ENCODE peak calls at places on chromosome X, in nine cellular contexts. N is astrocyte of the spinal cord, J is AG04449, F is cardiac muscle cell, M is mucosa of descending colon, H is GM12865, X is fibroblast of lung, K is fibroblast of mammary gland, I is AG04450. C is an unnamed sample.

GRCh38 chrX:141142946-141143345 is 34.0 kb downstream of the LDOC1 start:
- DNase-seq in N (no peak), J (no peak), F (no peak), M (no peak), H (no peak), X (no peak), K (peak), I (no peak), C (peak)

GRCh38 chrX:47796433-47796906 is 40.2 kb upstream of the ZNF81 start:
- DNase-seq in N (peak), J (no peak), F (no peak), M (no peak), H (no peak), X (peak), K (peak), I (peak), C (peak)

GRCh38 chrX:47145408-47146120 is 543 bp downstream of the RBM10 start:
- DNase-seq in N (no peak), J (no peak), F (no peak), M (peak), H (no peak), X (no peak), K (no peak), I (no peak), C (no peak)

GRCh38 chrX:74536142-74537010 is 78.0 kb downstream of the RLIM start:
- DNase-seq in N (peak), J (no peak), F (peak), M (peak), H (peak), X (peak), K (peak), I (peak), C (peak)

GRCh38 chrX:34656842-34657780 is at the start of gene TMEM47:
- DNase-seq in N (peak), J (no peak), F (peak), M (peak), H (no peak), X (peak), K (peak), I (peak), C (peak)

GRCh38 chrX:13151806-13152510 is 107.5 kb upstream of the FAM9C start:
- DNase-seq in N (peak), J (no peak), F (no peak), M (no peak), H (no peak), X (peak), K (peak), I (no peak), C (no peak)

GRCh38 chrX:8044861-8045434 is 117.7 kb upstream of the PNPLA4 start:
- DNase-seq in N (peak), J (no peak), F (no peak), M (no peak), H (no peak), X (peak), K (peak), I (no peak), C (no peak)

GRCh38 chrX:68895339-68896250 is 66.8 kb downstream of the EFNB1 start:
- DNase-seq in N (peak), J (no peak), F (peak), M (peak), H (no peak), X (peak), K (peak), I (peak), C (no peak)

GRCh38 chrX:154485150-154486051 is 1.0 kb downstream of the UBL4A start:
- DNase-seq in N (no peak), J (no peak), F (no peak), M (no peak), H (no peak), X (no peak), K (no peak), I (no peak), C (no peak)

GRCh38 chrX:110531873-110532272 is 173.2 kb downstream of the RTL9 start:
- DNase-seq in N (no peak), J (no peak), F (no peak), M (no peak), H (no peak), X (peak), K (peak), I (no peak), C (no peak)

GRCh38 chrX:95629737-95630136 is 1054.9 kb upstream of the DIAPH2 start:
- DNase-seq in N (peak), J (no peak), F (no peak), M (no peak), H (no peak), X (no peak), K (peak), I (no peak), C (no peak)

GRCh38 chrX:21946925-21947641 is 6.6 kb downstream of the SMS start:
- DNase-seq in N (peak), J (no peak), F (peak), M (no peak), H (no peak), X (peak), K (peak), I (no peak), C (no peak)

GRCh38 chrX:54043696-54044125 is 562 bp downstream of the PHF8 start:
- DNase-seq in N (no peak), J (no peak), F (peak), M (peak), H (peak), X (peak), K (peak), I (no peak), C (peak)

GRCh38 chrX:12701625-12702024 is 89.6 kb upstream of the PRPS2 start:
- DNase-seq in N (peak), J (no peak), F (peak), M (peak), H (peak), X (peak), K (peak), I (peak), C (peak)

GRCh38 chrX:110699109-110699508 is 96.5 kb downstream of the CHRDL1 start:
- DNase-seq in N (peak), J (no peak), F (no peak), M (no peak), H (no peak), X (peak), K (peak), I (no peak), C (peak)

GRCh38 chrX:131262738-131263679 is 26.1 kb downstream of the IGSF1 start:
- DNase-seq in N (no peak), J (no peak), F (peak), M (peak), H (peak), X (no peak), K (no peak), I (no peak), C (no peak)

GRCh38 chrX:19846995-19847790 is 40.2 kb downstream of the SH3KBP1 start:
- DNase-seq in N (peak), J (peak), F (no peak), M (no peak), H (peak), X (peak), K (peak), I (peak), C (peak)

GRCh38 chrX:2451456-2452316 is 49.1 kb downstream of the DHRSX start:
- DNase-seq in N (peak), J (peak), F (no peak), M (no peak), H (no peak), X (peak), K (peak), I (no peak), C (no peak)

GRCh38 chrX:71098951-71099506 is 3.4 kb downstream of the FOXO4 start:
- DNase-seq in N (no peak), J (no peak), F (no peak), M (no peak), H (no peak), X (no peak), K (no peak), I (no peak), C (no peak)

GRCh38 chrX:77564824-77565223 is 117.6 kb downstream of the FGF16 start:
- DNase-seq in N (peak), J (no peak), F (no peak), M (no peak), H (no peak), X (peak), K (peak), I (no peak), C (no peak)

GRCh38 chrX:69179380-69179911 is 14.2 kb upstream of the PJA1 start:
- DNase-seq in N (peak), J (no peak), F (peak), M (no peak), H (no peak), X (peak), K (peak), I (peak), C (no peak)

GRCh38 chrX:38431525-38431924 is 79.1 kb downstream of the OTC start:
- DNase-seq in N (no peak), J (no peak), F (no peak), M (no peak), H (no peak), X (no peak), K (no peak), I (no peak), C (no peak)

GRCh38 chrX:38435130-38435529 is 82.7 kb downstream of the OTC start:
- DNase-seq in N (no peak), J (no peak), F (no peak), M (no peak), H (no peak), X (no peak), K (no peak), I (no peak), C (no peak)

GRCh38 chrX:38438321-38438720 is 85.9 kb downstream of the OTC start:
- DNase-seq in N (no peak), J (no peak), F (no peak), M (no peak), H (no peak), X (no peak), K (no peak), I (no peak), C (no peak)

DNA sequence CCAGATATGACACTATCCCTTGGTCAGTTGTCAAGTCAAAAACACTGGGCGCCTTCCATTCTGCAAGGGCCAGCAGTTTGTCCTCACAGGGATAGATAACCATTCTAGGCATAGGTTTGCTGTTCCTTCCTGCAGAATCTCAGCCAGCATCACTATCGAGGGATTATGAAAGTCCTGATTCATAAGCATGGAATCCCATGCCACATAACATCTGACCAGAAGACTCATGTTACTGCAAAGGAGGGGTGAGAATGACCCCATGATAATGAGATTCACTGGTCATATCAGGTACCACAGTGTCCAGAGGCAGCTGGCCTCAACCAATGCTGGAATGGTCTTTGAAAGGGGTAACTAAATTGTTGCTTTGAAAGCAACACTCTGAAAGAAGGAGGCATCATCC is 84.7 kb downstream of the OTC start:
- DNase-seq in N (no peak), J (no peak), F (no peak), M (no peak), H (no peak), X (peak), K (peak), I (no peak), C (peak)
- TF ChIP-seq CTCF in N (no peak), J (no peak), F (no peak), M (no peak), H (no peak), X (no peak), K (no peak), I (no peak), C (no peak)

GRCh38 chrX:85108165-85108564 is 104.5 kb downstream of the APOOL start:
- DNase-seq in N (no peak), J (no peak), F (no peak), M (no peak), H (no peak), X (no peak), K (peak), I (no peak), C (no peak)
- H3K4me3 ChIP-seq in N (no peak), J (no peak), F (no peak), M (no peak), H (no peak), X (no peak), K (no peak), I (no peak), C (no peak)

GRCh38 chrX:17805120-17805519 is 56.0 kb downstream of the RAI2 start:
- DNase-seq in N (no peak), J (no peak), F (no peak), M (no peak), H (no peak), X (no peak), K (no peak), I (no peak), C (no peak)
- TF ChIP-seq CTCF in N (no peak), J (no peak), F (no peak), M (no peak), H (no peak), X (no peak), K (peak), I (no peak), C (no peak)

GRCh38 chrX:10120828-10121227 is 35.9 kb upstream of the CLCN4 start:
- DNase-seq in N (no peak), J (no peak), F (no peak), M (no peak), H (no peak), X (no peak), K (no peak), I (no peak), C (no peak)

GRCh38 chrX:10118530-10118929 is 38.2 kb upstream of the CLCN4 start:
- DNase-seq in N (no peak), J (no peak), F (no peak), M (no peak), H (no peak), X (no peak), K (no peak), I (no peak), C (no peak)

GRCh38 chrX:10117301-10117700 is 39.5 kb upstream of the CLCN4 start:
- DNase-seq in N (no peak), J (no peak), F (no peak), M (no peak), H (no peak), X (no peak), K (no peak), I (no peak), C (no peak)

GRCh38 chrX:10117864-10118377 is 38.9 kb upstream of the CLCN4 start:
- DNase-seq in N (no peak), J (no peak), F (no peak), M (no peak), H (no peak), X (no peak), K (no peak), I (no peak), C (no peak)

GRCh38 chrX:10119399-10119990 is 37.3 kb upstream of the CLCN4 start:
- DNase-seq in N (peak), J (peak), F (peak), M (peak), H (peak), X (peak), K (peak), I (peak), C (peak)
- H3K4me3 ChIP-seq in N (no peak), J (no peak), F (no peak), M (no peak), H (no peak), X (no peak), K (no peak), I (no peak), C (no peak)